ENCODE peak calls at places on chromosomes 2 and 18, in seven cellular contexts. E is EH; Z is fibroblast of mammary gland; M is NCI-H2029 treated with DMSO at 0.1 percent for 48 hours; B is Peyer's patch; R is stimulated activated CD4-positive, alpha-beta T cell treated with anti-CD3 and anti-CD28 coated beads, Interleukin-2, amount 100 ng/mL, for 24 hours; U is cardiac muscle cell. T is an unnamed sample.

GRCh38 chr2:134737671-134738070 is 18.9 kb upstream of the TMEM163 start:
- DNase-seq in U (no peak), Z (no peak), M (no peak), B (peak), E (no peak), R (no peak), T (no peak)

GRCh38 chr2:174636979-174637378 is 39.4 kb upstream of the WIPF1 start:
- DNase-seq in B (no peak), Z (no peak), M (no peak), R (no peak), E (no peak), U (no peak), T (no peak)

GRCh38 chr2:48134704-48135103 is 228.4 kb upstream of the FBXO11 start:
- DNase-seq in Z (no peak), U (no peak), B (no peak), M (no peak), E (no peak), R (no peak), T (no peak)

GRCh38 chr2:104658840-104659591 is 194.9 kb upstream of the POU3F3 start:
- DNase-seq in M (no peak), Z (no peak), R (no peak), E (no peak), U (no peak), B (no peak), T (no peak)

GRCh38 chr2:77479395-77479794 is 42.8 kb downstream of the LRRTM4 start:
- DNase-seq in Z (no peak), B (no peak), E (no peak), U (no peak), M (no peak), R (no peak), T (no peak)

GRCh38 chr18:38940863-38941531 is 1375.4 kb upstream of the CELF4 start:
- DNase-seq in Z (peak), M (no peak), B (peak), E (peak), R (peak), U (peak), T (no peak)

GRCh38 chr2:174012347-174013309 is 47.5 kb upstream of the SP3 start:
- DNase-seq in E (peak), U (peak), R (peak), Z (peak), B (peak), M (no peak), T (peak)

GRCh38 chr2:181954538-181954883 is 31.1 kb upstream of the PPP1R1C start:
- DNase-seq in U (peak), B (no peak), R (no peak), M (no peak), E (peak), Z (peak), T (no peak)

GRCh38 chr2:185687967-185688366 is 50.6 kb upstream of the FSIP2 start:
- DNase-seq in U (no peak), R (no peak), B (no peak), E (no peak), M (no peak), Z (no peak), T (no peak)

GRCh38 chr2:202056611-202057010 is 16.4 kb upstream of the KIAA2012 start:
- DNase-seq in M (no peak), B (no peak), U (no peak), E (peak), Z (peak), R (no peak), T (no peak)

GRCh38 chr2:121132054-121132453 is 152.9 kb downstream of the TFCP2L1 start:
- DNase-seq in E (no peak), M (no peak), Z (no peak), R (no peak), B (no peak), U (no peak), T (no peak)

GRCh38 chr2:227320305-227321094 is 4.6 kb upstream of the MFF start:
- DNase-seq in B (no peak), E (no peak), R (no peak), M (no peak), Z (no peak), U (no peak), T (no peak)

GRCh38 chr2:235433860-235434259 is 60.0 kb upstream of the AGAP1 start:
- DNase-seq in B (no peak), U (peak), R (no peak), E (peak), Z (peak), M (peak), T (peak)

GRCh38 chr2:217858519-217859466 is 144.0 kb downstream of the TNS1 start:
- DNase-seq in U (peak), M (no peak), Z (peak), B (no peak), R (no peak), E (peak), T (peak)

GRCh38 chr2:241803387-241804325 is 5.3 kb upstream of the NEU4 start:
- DNase-seq in Z (peak), E (peak), B (no peak), M (no peak), U (peak), R (no peak), T (peak)

GRCh38 chr18:33556846-33557245 is 21.2 kb upstream of the ASXL3 start:
- DNase-seq in R (no peak), Z (no peak), B (no peak), E (no peak), M (no peak), U (no peak), T (no peak)

GRCh38 chr2:88059979-88060906 is 4.7 kb upstream of the KRCC1 start:
- DNase-seq in Z (peak), E (peak), M (peak), U (peak), B (no peak), R (peak), T (no peak)

GRCh38 chr18:50658601-50659000 is 98.7 kb downstream of the MAPK4 start:
- DNase-seq in E (no peak), Z (no peak), M (no peak), B (no peak), U (no peak), R (no peak), T (no peak)

GRCh38 chr2:100999995-101000394 is 2.1 kb upstream of the RPL31 start:
- DNase-seq in M (no peak), Z (no peak), U (no peak), E (no peak), B (no peak), R (no peak), T (no peak)

GRCh38 chr18:69000366-69000765 is 202.5 kb downstream of the CCDC102B start:
- DNase-seq in R (no peak), B (no peak), E (peak), U (peak), M (no peak), Z (peak), T (no peak)

GRCh38 chr2:241003830-241004564 is 5.6 kb downstream of the SNED1 start:
- DNase-seq in R (no peak), U (no peak), B (peak), Z (no peak), E (no peak), M (no peak), T (no peak)

GRCh38 chr2:241767464-241768250 is 9.0 kb upstream of the GAL3ST2 start:
- DNase-seq in R (peak), E (no peak), U (no peak), Z (no peak), M (no peak), B (no peak), T (peak)

GRCh38 chr2:121810959-121811853 is 55.8 kb downstream of the TSN start:
- DNase-seq in B (no peak), E (peak), R (no peak), Z (peak), U (peak), M (peak), T (peak)

GRCh38 chr2:183543222-183543621 is 419.0 kb downstream of the NUP35 start:
- DNase-seq in U (no peak), R (no peak), E (no peak), Z (no peak), B (no peak), M (no peak), T (no peak)

GRCh38 chr2:71008342-71008741 is 13.7 kb upstream of the TEX261 start:
- DNase-seq in R (no peak), Z (no peak), E (no peak), U (no peak), M (no peak), B (no peak), T (no peak)

GRCh38 chr2:164725542-164725941 is 104.3 kb upstream of the GRB14 start:
- DNase-seq in U (no peak), M (no peak), B (no peak), E (no peak), R (no peak), Z (no peak), T (no peak)